ENCODE peak calls at places on chromosomes 12 and 14, in seven cellular contexts. D, Q, P, H, I, K and R are unnamed samples.

GRCh38 chr12:129082441-129082840 is 229.2 kb downstream of the GLT1D1 start:
- DNase-seq in D (no peak), Q (no peak), P (no peak), H (no peak), I (no peak), K (no peak), R (no peak)

GRCh38 chr12:95882080-95882479 is 23.3 kb downstream of the SNRPF start:
- DNase-seq in D (no peak), Q (no peak), P (no peak), H (no peak), I (no peak), K (peak), R (no peak)

GRCh38 chr14:99513946-99514551 is 32.8 kb downstream of the CCNK start:
- DNase-seq in D (no peak), Q (no peak), P (no peak), H (no peak), I (no peak), K (no peak), R (no peak)

GRCh38 chr14:80260649-80261048 is 49.3 kb upstream of the DIO2 start:
- DNase-seq in D (no peak), Q (no peak), P (no peak), H (no peak), I (no peak), K (no peak), R (no peak)

GRCh38 chr12:12784911-12785814 is at the start of gene APOLD1:
- DNase-seq in D (no peak), Q (no peak), P (no peak), H (no peak), I (no peak), K (no peak), R (no peak)

GRCh38 chr14:31457665-31458659 is 656 bp upstream of the DTD2 start:
- DNase-seq in D (no peak), Q (no peak), P (no peak), H (no peak), I (no peak), K (no peak), R (no peak)

GRCh38 chr14:76720382-76720813 is 40.9 kb upstream of the VASH1 start:
- DNase-seq in D (peak), Q (no peak), P (peak), H (no peak), I (no peak), K (no peak), R (no peak)

GRCh38 chr12:89980236-89980635 is 271.6 kb upstream of the ATP2B1 start:
- DNase-seq in D (no peak), Q (no peak), P (no peak), H (no peak), I (no peak), K (peak), R (no peak)

GRCh38 chr14:73243341-73243740 is 6.0 kb downstream of the PAPLN start:
- DNase-seq in D (no peak), Q (no peak), P (no peak), H (no peak), I (no peak), K (no peak), R (no peak)

GRCh38 chr12:31999692-32000091 is 40.5 kb downstream of the RESF1 start:
- DNase-seq in D (no peak), Q (no peak), P (no peak), H (no peak), I (no peak), K (peak), R (no peak)

GRCh38 chr12:124032265-124032886 is 59.4 kb downstream of the ZNF664 start:
- DNase-seq in D (peak), Q (no peak), P (peak), H (peak), I (no peak), K (peak), R (peak)

GRCh38 chr12:104131609-104132008 is 6.4 kb downstream of the NFYB start:
- DNase-seq in D (no peak), Q (no peak), P (no peak), H (no peak), I (no peak), K (no peak), R (no peak)

GRCh38 chr12:13362260-13362841 is 165.8 kb downstream of the EMP1 start:
- DNase-seq in D (peak), Q (no peak), P (peak), H (peak), I (peak), K (peak), R (peak)

GRCh38 chr12:46914336-46914735 is 88.5 kb upstream of the SLC38A4 start:
- DNase-seq in D (no peak), Q (no peak), P (no peak), H (no peak), I (no peak), K (no peak), R (no peak)

GRCh38 chr14:105187935-105188524 is 6.9 kb upstream of the NUDT14 start:
- DNase-seq in D (peak), Q (no peak), P (no peak), H (peak), I (no peak), K (no peak), R (no peak)

GRCh38 chr12:12510141-12510540 is 52.5 kb downstream of the DUSP16 start:
- DNase-seq in D (no peak), Q (no peak), P (no peak), H (peak), I (no peak), K (peak), R (no peak)

GRCh38 chr14:87745507-87746118 is 247.4 kb downstream of the GALC start:
- DNase-seq in D (peak), Q (no peak), P (peak), H (peak), I (no peak), K (peak), R (peak)

GRCh38 chr12:114726092-114726710 is 42.2 kb upstream of the TBX3 start:
- DNase-seq in D (no peak), Q (no peak), P (no peak), H (no peak), I (no peak), K (no peak), R (no peak)

GRCh38 chr12:2613674-2614073 is 181.1 kb upstream of the FKBP4 start:
- DNase-seq in D (no peak), Q (no peak), P (no peak), H (peak), I (no peak), K (peak), R (no peak)

GRCh38 chr14:74239848-74240793 is 872 bp downstream of the VSX2 start:
- DNase-seq in D (peak), Q (no peak), P (peak), H (no peak), I (no peak), K (peak), R (no peak)

GRCh38 chr14:99237288-99237687 is 34.7 kb downstream of the BCL11B start:
- DNase-seq in D (no peak), Q (no peak), P (no peak), H (no peak), I (no peak), K (no peak), R (no peak)

GRCh38 chr14:100780246-100780645 is 45.7 kb upstream of the MEG3 start:
- DNase-seq in D (no peak), Q (no peak), P (no peak), H (no peak), I (no peak), K (no peak), R (no peak)

GRCh38 chr14:64465856-64466554 is 706 bp downstream of the AKAP5 start:
- DNase-seq in D (peak), Q (no peak), P (no peak), H (no peak), I (no peak), K (peak), R (no peak)

GRCh38 chr14:59771577-59771976 is 99.0 kb downstream of the RTN1 start:
- DNase-seq in D (no peak), Q (no peak), P (no peak), H (no peak), I (no peak), K (peak), R (no peak)

GRCh38 chr12:89479982-89480381 is 44.6 kb downstream of the GALNT4 start:
- DNase-seq in D (no peak), Q (no peak), P (no peak), H (no peak), I (no peak), K (no peak), R (no peak)

GRCh38 chr12:132506730-132507538 is 17.0 kb downstream of the FBRSL1 start:
- DNase-seq in D (peak), Q (no peak), P (peak), H (no peak), I (peak), K (peak), R (peak)

GRCh38 chr12:15931590-15932053 is 20.5 kb downstream of the DERA start:
- DNase-seq in D (peak), Q (no peak), P (no peak), H (no peak), I (peak), K (peak), R (peak)

GRCh38 chr12:69405466-69405865 is 45.9 kb downstream of the YEATS4 start:
- DNase-seq in D (no peak), Q (no peak), P (no peak), H (peak), I (no peak), K (peak), R (no peak)

GRCh38 chr12:100295764-100296555 is 29.0 kb downstream of the SCYL2 start:
- DNase-seq in D (peak), Q (no peak), P (no peak), H (no peak), I (no peak), K (peak), R (no peak)

GRCh38 chr12:28172434-28173030 is 17.7 kb upstream of the CCDC91 start:
- DNase-seq in D (peak), Q (no peak), P (no peak), H (peak), I (no peak), K (peak), R (peak)

GRCh38 chr12:45671254-45671653 is 58.3 kb upstream of the ARID2 start:
- DNase-seq in D (no peak), Q (no peak), P (no peak), H (no peak), I (no peak), K (peak), R (no peak)

GRCh38 chr14:101201535-101202125 is 298.1 kb upstream of the RTL1 start:
- DNase-seq in D (no peak), Q (no peak), P (no peak), H (no peak), I (no peak), K (no peak), R (no peak)

GRCh38 chr12:71799105-71799504 is 40.5 kb upstream of the TBC1D15 start:
- DNase-seq in D (no peak), Q (no peak), P (no peak), H (peak), I (no peak), K (peak), R (no peak)

GRCh38 chr14:55241673-55242072 is 29.5 kb upstream of the FBXO34 start:
- DNase-seq in D (no peak), Q (no peak), P (no peak), H (no peak), I (no peak), K (no peak), R (no peak)

GRCh38 chr12:65308001-65308400 is 29.5 kb downstream of the MSRB3 start:
- DNase-seq in D (no peak), Q (no peak), P (no peak), H (no peak), I (no peak), K (peak), R (no peak)